ENCODE peak calls at places on chromosomes 13 and 19, in nine cellular contexts. G, E, Z, Q, R, F, W, V and N are unnamed samples.

GRCh38 chr19:4134351-4134750 is 10.4 kb upstream of the MAP2K2 start:
- DNase-seq in G (no peak), E (no peak), Z (peak; percentile 31), Q (no peak), R (no peak), F (no peak), W (no peak), V (no peak), N (no peak)

GRCh38 chr19:38389101-38389925 is 816 bp downstream of the SPRED3 start:
- DNase-seq in G (no peak), E (peak; percentile 15), Z (peak; percentile 85), Q (peak; percentile 41), R (peak; percentile 37), F (no peak), W (no peak), V (peak; percentile 30), N (peak; percentile 68)

GRCh38 chr13:108558489-108558888 is 70.9 kb upstream of the MYO16 start:
- DNase-seq in G (no peak), E (no peak), Z (no peak), Q (no peak), R (no peak), F (no peak), W (no peak), V (no peak), N (no peak)

GRCh38 chr13:51955281-51955771 is 55.9 kb downstream of the ATP7B start:
- DNase-seq in G (no peak), E (peak; percentile 85), Z (no peak), Q (peak; percentile 56), R (no peak), F (no peak), W (no peak), V (no peak), N (no peak)

GRCh38 chr13:91308299-91308698 is 39.2 kb upstream of the MIR17HG start:
- DNase-seq in G (no peak), E (no peak), Z (no peak), Q (no peak), R (no peak), F (no peak), W (no peak), V (no peak), N (no peak)

GRCh38 chr13:40402931-40403412 is 263.5 kb downstream of the FOXO1 start:
- DNase-seq in G (no peak), E (no peak), Z (peak; percentile 87), Q (peak; percentile 45), R (no peak), F (no peak), W (no peak), V (peak; percentile 49), N (no peak)

GRCh38 chr19:10863107-10863700 is 8.1 kb upstream of the CARM1 start:
- DNase-seq in G (no peak), E (no peak), Z (peak; percentile 89), Q (no peak), R (no peak), F (no peak), W (no peak), V (peak; percentile 87), N (no peak)

GRCh38 chr13:111908391-111908790 is 158.6 kb upstream of the SOX1 start:
- DNase-seq in G (no peak), E (no peak), Z (no peak), Q (no peak), R (no peak), F (no peak), W (peak; percentile 71), V (no peak), N (peak; percentile 15)